ENCODE peak calls at places on chromosomes 3 and 15, in five cellular contexts. Z is ELR, L is GM03348, G is AG08396, W is NB4. Q is an unnamed sample.
A peak's percentile ranks its signal among the peaks of the same experiment; 100 is the strongest.

GRCh38 chr15:78211189-78211921 is 23.0 kb downstream of the ACSBG1 start:
- DNase-seq in Z (no peak), L (no peak), G (no peak), W (peak; percentile 46), Q (no peak)

GRCh38 chr3:8490079-8490552 is 11.5 kb upstream of the LMCD1 start:
- DNase-seq in Z (peak; percentile 87), L (peak; percentile 78), G (peak; percentile 68), W (no peak), Q (no peak)

GRCh38 chr15:74924525-74924924 is 13.3 kb downstream of the COX5A start:
- DNase-seq in Z (no peak), L (no peak), G (no peak), W (no peak), Q (no peak)

GRCh38 chr3:80051602-80051962 is 283.8 kb upstream of the ROBO1 start:
- DNase-seq in Z (no peak), L (no peak), G (no peak), W (no peak), Q (no peak)

GRCh38 chr3:105315157-105315556 is 51.6 kb upstream of the ALCAM start:
- DNase-seq in Z (no peak), L (no peak), G (no peak), W (no peak), Q (no peak)

GRCh38 chr3:43872901-43873300 is 182.2 kb downstream of the ABHD5 start:
- DNase-seq in Z (peak; percentile 77), L (peak; percentile 49), G (peak; percentile 41), W (no peak), Q (no peak)

GRCh38 chr3:120561251-120562045 is 34.7 kb upstream of the NDUFB4 start:
- DNase-seq in Z (peak; percentile 79), L (peak; percentile 70), G (no peak), W (peak; percentile 76), Q (peak; percentile 77)

GRCh38 chr15:60661075-60661645 is 182.2 kb upstream of the ICE2 start:
- DNase-seq in Z (no peak), L (peak; percentile 12), G (no peak), W (no peak), Q (no peak)

GRCh38 chr15:93036922-93037321 is 52.1 kb downstream of the RGMA start:
- DNase-seq in Z (no peak), L (no peak), G (no peak), W (no peak), Q (no peak)

GRCh38 chr15:57485869-57486268 is 105.8 kb upstream of the MYZAP start:
- DNase-seq in Z (peak; percentile 97), L (peak; percentile 88), G (peak; percentile 88), W (no peak), Q (no peak)

GRCh38 chr15:62099171-62099601 is 32.4 kb downstream of the C2CD4A start:
- DNase-seq in Z (peak; percentile 30), L (peak; percentile 70), G (peak; percentile 54), W (peak; percentile 14), Q (no peak)

GRCh38 chr3:190099099-190099498 is 21.6 kb downstream of the P3H2 start:
- DNase-seq in Z (no peak), L (no peak), G (no peak), W (no peak), Q (no peak)

GRCh38 chr3:61769266-61769665 is 207.9 kb downstream of the PTPRG start:
- DNase-seq in Z (no peak), L (no peak), G (no peak), W (no peak), Q (no peak)

GRCh38 chr3:36894924-36895323 is 49.9 kb downstream of the TRANK1 start:
- DNase-seq in Z (no peak), L (no peak), G (no peak), W (peak; percentile 25), Q (no peak)

GRCh38 chr3:188947401-188947982 is 224.3 kb upstream of the TPRG1 start:
- DNase-seq in Z (peak; percentile 82), L (peak; percentile 80), G (peak; percentile 80), W (peak; percentile 15), Q (peak; percentile 96)

GRCh38 chr3:15360786-15361493 is 28.6 kb upstream of the SH3BP5 start:
- DNase-seq in Z (no peak), L (peak; percentile 65), G (no peak), W (peak; percentile 22), Q (no peak)

GRCh38 chr15:43776718-43777292 is at the start of gene ELL3:
- DNase-seq in Z (peak; percentile 82), L (peak; percentile 90), G (peak; percentile 77), W (peak; percentile 89), Q (no peak)

GRCh38 chr3:55162031-55162784 is 234.3 kb upstream of the LRTM1 start:
- DNase-seq in Z (peak; percentile 91), L (peak; percentile 49), G (peak; percentile 46), W (no peak), Q (no peak)

Q was measured in retina.